ENCODE peak calls at places on chromosomes 6 and 20, in four cellular contexts. S, U, Q and W are unnamed samples.
A peak's percentile ranks its signal among the peaks of the same experiment; 100 is the strongest.

GRCh38 chr6:42394151-42394550 is 57.6 kb downstream of the TRERF1 start:
- DNase-seq in S (no peak), U (no peak), Q (no peak), W (no peak)

GRCh38 chr20:48722737-48723191 is 105.0 kb downstream of the PREX1 start:
- DNase-seq in S (no peak), U (no peak), Q (no peak), W (peak; percentile 68)

GRCh38 chr6:111353914-111354464 is 129.0 kb downstream of the REV3L start:
- DNase-seq in S (no peak), U (no peak), Q (no peak), W (no peak)

GRCh38 chr6:90175627-90176538 is 120.8 kb downstream of the BACH2 start:
- DNase-seq in S (no peak), U (no peak), Q (peak; percentile 90), W (no peak)

GRCh38 chr6:43934183-43934802 is 164.3 kb downstream of the VEGFA start:
- DNase-seq in S (no peak), U (no peak), Q (no peak), W (no peak)

GRCh38 chr6:157898640-157899039 is 75.6 kb downstream of the SNX9 start:
- DNase-seq in S (no peak), U (no peak), Q (no peak), W (no peak)

GRCh38 chr6:102766946-102767345 is 1373.4 kb downstream of the GRIK2 start:
- DNase-seq in S (no peak), U (no peak), Q (peak; percentile 18), W (peak; percentile 60)

GRCh38 chr6:12866422-12867029 is 150.0 kb downstream of the PHACTR1 start:
- DNase-seq in S (no peak), U (no peak), Q (no peak), W (no peak)

GRCh38 chr6:127999032-127999431 is 98.2 kb upstream of the THEMIS start:
- DNase-seq in S (no peak), U (no peak), Q (no peak), W (no peak)

GRCh38 chr6:18101873-18102272 is 20.6 kb downstream of the NHLRC1 start:
- DNase-seq in S (no peak), U (no peak), Q (no peak), W (no peak)

GRCh38 chr6:5497896-5498578 is 236.7 kb downstream of the FARS2 start:
- DNase-seq in S (peak; percentile 6), U (no peak), Q (no peak), W (peak; percentile 87)

GRCh38 chr6:9116026-9116425 is 680.7 kb upstream of the SLC35B3 start:
- DNase-seq in S (no peak), U (no peak), Q (peak; percentile 59), W (peak; percentile 78)

GRCh38 chr6:77286541-77286940 is 176.8 kb downstream of the HTR1B start:
- DNase-seq in S (no peak), U (no peak), Q (no peak), W (no peak)

GRCh38 chr6:48117246-48117645 is 6.2 kb upstream of the PTCHD4 start:
- DNase-seq in S (no peak), U (no peak), Q (no peak), W (no peak)

GRCh38 chr6:80689700-80690099 is 583.2 kb downstream of the BCKDHB start:
- DNase-seq in S (no peak), U (no peak), Q (no peak), W (no peak)

GRCh38 chr6:112931835-112932234 is 584.7 kb downstream of the RFPL4B start:
- DNase-seq in S (no peak), U (no peak), Q (no peak), W (peak; percentile 65)

GRCh38 chr6:128569737-128570438 is 49.5 kb upstream of the PTPRK start:
- DNase-seq in S (peak; percentile 74), U (no peak), Q (peak; percentile 84), W (peak; percentile 81)

GRCh38 chr6:124530926-124531325 is 431.3 kb upstream of the RNF217 start:
- DNase-seq in S (no peak), U (no peak), Q (no peak), W (no peak)

GRCh38 chr6:20954325-20954724 is 420.1 kb downstream of the CDKAL1 start:
- DNase-seq in S (no peak), U (no peak), Q (no peak), W (no peak)

GRCh38 chr20:944774-945410 is 28.8 kb upstream of the ANGPT4 start:
- DNase-seq in S (no peak), U (no peak), Q (no peak), W (no peak)

GRCh38 chr6:53896237-53896636 is 101.4 kb downstream of the LRRC1 start:
- DNase-seq in S (no peak), U (no peak), Q (peak; percentile 15), W (peak; percentile 22)

GRCh38 chr6:70846207-70846835 is 110.5 kb downstream of the B3GAT2 start:
- DNase-seq in S (no peak), U (no peak), Q (no peak), W (no peak)

GRCh38 chr6:99282479-99283062 is 66.9 kb downstream of the FAXC start:
- DNase-seq in S (no peak), U (no peak), Q (peak; percentile 42), W (peak; percentile 39)

GRCh38 chr6:44629636-44630035 is 242.1 kb downstream of the CDC5L start:
- DNase-seq in S (no peak), U (no peak), Q (no peak), W (no peak)

GRCh38 chr6:155253337-155253736 is 10.5 kb upstream of the CLDN20 start:
- DNase-seq in S (peak; percentile 9), U (no peak), Q (no peak), W (no peak)

GRCh38 chr6:67608099-67608749 is 1026.9 kb upstream of the ADGRB3 start:
- DNase-seq in S (no peak), U (no peak), Q (no peak), W (no peak)

GRCh38 chr6:40789143-40789764 is 202.1 kb upstream of the LRFN2 start:
- DNase-seq in S (no peak), U (no peak), Q (no peak), W (no peak)

GRCh38 chr6:155085582-155086253 is 90.6 kb downstream of the TIAM2 start:
- DNase-seq in S (peak; percentile 59), U (no peak), Q (peak; percentile 91), W (peak; percentile 37)

GRCh38 chr6:154632121-154632520 is 101.1 kb upstream of the SCAF8 start:
- DNase-seq in S (no peak), U (no peak), Q (no peak), W (no peak)

GRCh38 chr6:167130712-167131684 is 8.1 kb downstream of the CCR6 start:
- DNase-seq in S (no peak), U (no peak), Q (peak; percentile 37), W (no peak)

GRCh38 chr6:45677381-45677992 is 299.8 kb upstream of the SUPT3H start:
- DNase-seq in S (no peak), U (peak; percentile 19), Q (peak; percentile 54), W (peak; percentile 55)

GRCh38 chr6:148954461-148954860 is 207.6 kb downstream of the UST start:
- DNase-seq in S (no peak), U (no peak), Q (no peak), W (no peak)

GRCh38 chr6:37103169-37104039 is 66.5 kb upstream of the PIM1 start:
- DNase-seq in S (peak; percentile 92), U (peak; percentile 50), Q (peak; percentile 20), W (no peak)

GRCh38 chr6:43915213-43915869 is 145.3 kb downstream of the VEGFA start:
- DNase-seq in S (no peak), U (no peak), Q (no peak), W (no peak)

GRCh38 chr20:610130-611046 is at the start of gene TCF15:
- DNase-seq in S (no peak), U (no peak), Q (no peak), W (peak; percentile 1)

GRCh38 chr6:70547313-70547712 is 19.4 kb upstream of the SDHAF4 start:
- DNase-seq in S (no peak), U (no peak), Q (peak; percentile 11), W (peak; percentile 28)

GRCh38 chr20:37941332-37941731 is 38.4 kb downstream of the VSTM2L start:
- DNase-seq in S (no peak), U (no peak), Q (no peak), W (no peak)

DNA sequence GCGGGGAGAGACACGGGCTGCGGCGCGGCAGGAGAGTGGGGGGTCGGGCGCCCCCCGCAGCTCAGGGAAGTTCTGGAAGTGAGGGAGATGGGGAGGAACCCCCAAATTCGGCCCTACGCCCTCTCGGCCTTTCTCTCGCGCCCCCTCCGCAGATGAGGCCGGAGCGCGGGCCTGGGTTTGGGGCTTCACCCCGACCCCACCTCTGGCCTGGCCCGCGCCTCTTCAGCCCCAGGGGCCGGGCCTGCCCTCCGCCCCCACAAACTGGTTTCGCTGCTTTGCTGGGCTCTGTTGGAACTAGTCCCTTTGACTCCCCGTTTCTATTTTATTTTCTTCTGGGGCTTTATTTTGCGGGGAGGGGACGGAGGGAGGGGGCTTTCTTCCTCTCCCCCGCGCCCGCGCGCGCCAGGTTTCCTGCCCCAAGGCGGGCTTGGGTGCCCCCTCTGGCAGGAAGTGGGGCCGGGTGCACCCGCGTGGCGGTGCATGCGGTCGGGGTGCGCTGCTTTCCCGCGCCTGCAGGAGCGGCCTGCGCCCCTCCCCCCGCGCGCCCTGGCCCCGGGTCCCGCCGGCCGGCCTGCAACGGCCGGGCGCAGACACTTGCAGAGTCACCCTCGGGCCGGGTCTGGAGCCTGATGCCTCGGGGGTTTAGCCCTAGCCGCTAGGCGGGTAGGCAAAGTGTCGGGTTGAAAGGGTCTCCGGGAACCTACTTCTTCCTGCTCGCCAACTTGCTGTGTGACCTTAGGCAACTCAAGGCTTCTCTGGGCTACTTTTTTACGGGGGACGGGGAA is 1.2 kb downstream of the HMGA1 start:
- DNase-seq in S (no peak), U (peak; percentile 35), Q (no peak), W (peak; percentile 22)
- TF ChIP-seq CTCF in S (no peak), U (no peak), Q (peak; percentile 50), W (peak; percentile 31)

DNA sequence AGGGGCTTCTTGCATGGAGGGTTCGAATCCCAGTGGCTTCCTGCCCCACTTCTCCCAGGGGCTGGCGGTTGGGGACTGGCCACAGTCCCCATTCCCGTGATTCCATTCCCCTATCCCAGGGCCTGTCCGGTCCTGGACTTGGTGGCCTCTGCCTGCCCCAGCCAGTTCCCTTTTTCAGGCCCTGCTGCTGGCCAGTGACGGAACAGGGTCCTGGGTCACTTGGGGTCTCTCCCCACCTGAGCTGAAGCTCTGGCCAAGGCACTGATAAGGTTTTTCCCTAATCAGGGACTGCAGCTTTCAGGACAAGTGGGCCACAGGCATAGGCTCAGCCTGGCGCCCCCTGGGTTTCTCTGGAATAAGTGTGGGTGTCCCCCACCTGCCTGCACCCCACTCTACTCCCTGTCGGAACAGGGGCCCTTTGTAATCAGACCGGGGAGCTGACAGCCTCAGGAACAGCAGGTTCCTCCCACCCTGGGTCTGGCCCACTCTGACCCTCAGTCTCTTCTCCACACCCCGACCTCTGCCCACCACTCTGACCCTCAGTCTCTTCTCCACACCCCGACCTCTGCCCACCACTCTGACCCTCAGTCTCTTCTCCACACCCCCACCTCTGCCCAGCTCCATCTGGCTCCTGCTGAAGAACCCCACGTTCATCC is 22.1 kb downstream of the SLCO4A1 start:
- DNase-seq in S (no peak), U (no peak), Q (no peak), W (no peak)
- TF ChIP-seq CTCF in S (no peak), U (no peak), Q (no peak), W (no peak)

GRCh38 chr20:40811660-40812414 is 122.8 kb upstream of the MAFB start:
- DNase-seq in S (no peak), U (no peak), Q (no peak), W (no peak)
- TF ChIP-seq CTCF in S (peak; percentile 17), U (no peak), Q (no peak), W (peak; percentile 26)

GRCh38 chr6:16168858-16169257 is 40.0 kb downstream of the MYLIP start:
- DNase-seq in S (no peak), U (no peak), Q (peak; percentile 27), W (peak; percentile 45)
- TF ChIP-seq CTCF in S (peak; percentile 50), U (peak; percentile 32), Q (peak; percentile 45), W (peak; percentile 68)

GRCh38 chr20:51517839-51518238 is 24.7 kb downstream of the NFATC2 start:
- DNase-seq in S (no peak), U (no peak), Q (no peak), W (no peak)
- TF ChIP-seq CTCF in S (no peak), U (no peak), Q (no peak), W (no peak)